ENCODE peak calls at places on chromosomes 11 and 22, in four cellular contexts. K, T, L and Z are unnamed samples.
A peak's percentile ranks its signal among the peaks of the same experiment; 100 is the strongest.

GRCh38 chr11:85712953-85713352 is 27.0 kb upstream of the CCDC89 start:
- DNase-seq in K (no peak), T (peak; percentile 52), L (no peak), Z (peak; percentile 35)

GRCh38 chr11:72278911-72279310 is 34.9 kb upstream of the PHOX2A start:
- DNase-seq in K (peak; percentile 73), T (peak; percentile 71), L (no peak), Z (peak; percentile 69)

GRCh38 chr11:103681855-103682254 is 354.6 kb upstream of the DDI1 start:
- DNase-seq in K (no peak), T (no peak), L (no peak), Z (no peak)

GRCh38 chr22:17795661-17796548 is 21.6 kb upstream of the BID start:
- DNase-seq in K (no peak), T (no peak), L (no peak), Z (no peak)

GRCh38 chr11:32796425-32796824 is 2.0 kb upstream of the CCDC73 start:
- DNase-seq in K (no peak), T (no peak), L (no peak), Z (no peak)

GRCh38 chr22:38461057-38461413 is 6.0 kb upstream of the KCNJ4 start:
- DNase-seq in K (no peak), T (no peak), L (peak; percentile 30), Z (no peak)

GRCh38 chr11:11989774-11990744 is 18.4 kb downstream of the DKK3 start:
- DNase-seq in K (no peak), T (peak; percentile 38), L (no peak), Z (no peak)

GRCh38 chr11:123091541-123091940 is 29.6 kb upstream of the HSPA8 start:
- DNase-seq in K (no peak), T (no peak), L (no peak), Z (no peak)

GRCh38 chr11:86183694-86184093 is 60.9 kb upstream of the EED start:
- DNase-seq in K (peak; percentile 76), T (peak; percentile 47), L (no peak), Z (no peak)

GRCh38 chr11:117827521-117828511 is 3.3 kb upstream of the FXYD2 start:
- DNase-seq in K (no peak), T (no peak), L (peak; percentile 93), Z (no peak)

GRCh38 chr22:35198738-35199137 is 58.6 kb upstream of the HMGXB4 start:
- DNase-seq in K (no peak), T (no peak), L (no peak), Z (no peak)
- H3K9ac ChIP-seq in K (no peak overlapping the region), T (no peak overlapping the region), L (no peak overlapping the region), Z (no peak overlapping the region)

GRCh38 chr11:73324116-73324515 is 16.0 kb downstream of the ARHGEF17 start:
- DNase-seq in K (no peak), T (no peak), L (no peak), Z (no peak)

GRCh38 chr11:73324665-73325035 is 16.6 kb downstream of the ARHGEF17 start:
- DNase-seq in K (no peak), T (no peak), L (no peak), Z (no peak)

GRCh38 chr11:73322111-73322985 is 14.3 kb downstream of the ARHGEF17 start:
- DNase-seq in K (peak; percentile 69), T (peak; percentile 64), L (no peak), Z (no peak)

GRCh38 chr11:73322986-73323306 is 14.9 kb downstream of the ARHGEF17 start:
- DNase-seq in K (no peak), T (no peak), L (no peak), Z (no peak)

DNA sequence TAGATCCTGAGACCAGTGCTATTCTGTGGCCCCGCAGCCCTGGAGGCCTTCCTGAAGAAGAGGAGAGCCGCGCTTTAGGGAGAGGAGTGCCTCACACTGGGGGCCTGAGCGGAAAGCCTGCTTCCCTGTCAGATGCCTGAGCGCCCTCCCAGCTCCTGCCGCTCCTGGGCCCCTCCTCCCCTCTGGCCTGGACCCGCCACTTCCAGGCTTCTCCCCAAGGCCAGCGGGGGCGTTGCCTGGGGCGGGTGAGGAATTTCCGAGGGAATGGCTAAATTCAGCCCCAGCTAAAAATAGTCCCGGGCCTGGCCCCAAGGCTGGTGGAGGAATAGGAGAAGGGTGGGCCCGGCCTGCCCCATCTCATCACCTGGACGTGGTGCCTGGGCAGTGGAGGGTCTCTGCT is 15.4 kb downstream of the ARHGEF17 start:
- DNase-seq in K (peak; percentile 77), T (peak; percentile 84), L (peak; percentile 96), Z (peak; percentile 70)
- H3K4me1 ChIP-seq in K (peaks cover 74% of the 10 kb centered on the region), T (peaks cover 80% of the 10 kb centered on the region), L (peaks cover 86% of the 10 kb centered on the region), Z (peaks cover 73% of the 10 kb centered on the region)

GRCh38 chr11:134275188-134275533 is 1.0 kb upstream of the GLB1L3 start:
- DNase-seq in K (no peak), T (no peak), L (no peak), Z (no peak)

GRCh38 chr11:134275534-134276395 is at the start of gene GLB1L3:
- DNase-seq in K (no peak), T (peak; percentile 21), L (no peak), Z (no peak)

GRCh38 chr11:134278356-134278755 is 2.2 kb downstream of the GLB1L3 start:
- DNase-seq in K (no peak), T (no peak), L (no peak), Z (no peak)

GRCh38 chr11:134276396-134277175 is 407 bp downstream of the GLB1L3 start:
- DNase-seq in K (no peak), T (no peak), L (no peak), Z (no peak)

DNA sequence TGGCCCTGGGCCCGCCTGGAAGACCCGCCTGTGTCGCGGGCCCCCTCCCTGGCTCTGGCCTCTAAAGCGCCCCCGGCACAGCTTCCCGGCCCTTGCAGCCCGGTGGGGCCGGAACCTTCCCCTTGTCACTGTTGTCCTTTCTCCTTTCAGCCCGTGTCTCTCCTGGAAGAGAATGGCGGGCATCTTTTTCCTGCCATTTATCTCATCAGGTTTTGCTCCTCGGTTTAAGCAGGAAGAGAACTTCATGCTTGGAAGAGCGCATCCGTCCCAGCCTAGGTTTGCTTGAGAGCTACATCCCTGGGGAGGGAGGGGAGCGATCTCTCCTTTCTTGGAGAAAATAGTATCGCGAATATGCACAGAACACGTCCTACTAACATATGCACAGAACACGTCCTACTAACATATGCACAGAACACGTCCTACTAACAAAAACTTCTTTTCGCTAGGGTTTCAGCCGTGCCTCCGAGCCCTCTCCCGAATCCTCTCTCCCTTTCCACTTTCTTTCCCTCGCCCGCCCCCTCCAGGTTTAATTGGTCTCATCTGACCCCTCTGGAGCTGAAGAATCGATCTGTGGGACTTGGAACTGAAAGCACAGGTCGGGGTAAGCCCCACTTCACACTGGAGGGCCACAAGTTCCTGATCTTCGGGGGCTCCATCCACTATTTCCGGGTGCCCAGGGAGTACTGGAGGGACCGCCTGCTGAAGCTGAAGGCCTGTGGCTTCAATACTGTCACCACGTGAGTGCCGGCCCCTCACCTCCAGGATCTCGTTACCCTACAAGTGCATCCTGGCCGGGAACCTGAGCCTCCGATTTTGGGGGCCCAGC is 1.2 kb downstream of the GLB1L3 start:
- DNase-seq in K (no peak), T (no peak), L (no peak), Z (no peak)
- H3K9ac ChIP-seq in K (no peak overlapping the region), T (no peak overlapping the region), L (no peak overlapping the region), Z (no peak overlapping the region)

GRCh38 chr11:119919656-119920055 is 190.7 kb upstream of the NECTIN1 start:
- DNase-seq in K (no peak), T (no peak), L (no peak), Z (no peak)

GRCh38 chr11:119918356-119918755 is 189.4 kb upstream of the NECTIN1 start:
- DNase-seq in K (no peak), T (no peak), L (no peak), Z (no peak)

GRCh38 chr11:119921571-119921970 is 192.6 kb upstream of the NECTIN1 start:
- DNase-seq in K (no peak), T (no peak), L (no peak), Z (no peak)

GRCh38 chr11:119916568-119916967 is 187.6 kb upstream of the NECTIN1 start:
- DNase-seq in K (no peak), T (no peak), L (no peak), Z (no peak)

GRCh38 chr11:119920666-119921065 is 191.7 kb upstream of the NECTIN1 start:
- DNase-seq in K (no peak), T (no peak), L (no peak), Z (no peak)
- H3K4me1 ChIP-seq in K (no peaks in the 10 kb centered on the region), T (no peaks in the 10 kb centered on the region), L (no peaks in the 10 kb centered on the region), Z (no peaks in the 10 kb centered on the region)

DNA sequence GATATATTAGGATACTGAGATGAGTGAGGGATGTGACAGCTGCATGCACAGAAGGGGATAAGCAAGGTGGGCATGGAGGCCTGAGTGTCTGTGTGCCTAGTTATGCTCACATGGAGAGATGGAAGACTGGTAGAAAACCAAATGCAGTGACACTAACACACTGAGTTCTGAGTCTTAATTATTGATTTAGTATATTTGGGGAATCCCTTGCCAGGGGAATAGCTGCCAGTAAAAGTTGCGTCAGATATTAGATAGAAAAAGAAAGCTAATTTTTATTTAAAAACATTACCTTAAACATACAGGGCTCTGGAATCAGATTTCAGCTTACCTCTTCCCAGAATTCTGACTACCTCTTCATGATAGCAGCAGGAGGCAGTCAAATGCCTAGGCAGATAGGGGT is 620.5 kb downstream of the METTL15 start:
- DNase-seq in K (no peak), T (no peak), L (no peak), Z (no peak)
- H3K9ac ChIP-seq in K (no peak overlapping the region), T (no peak overlapping the region), L (no peak overlapping the region), Z (no peak overlapping the region)

DNA sequence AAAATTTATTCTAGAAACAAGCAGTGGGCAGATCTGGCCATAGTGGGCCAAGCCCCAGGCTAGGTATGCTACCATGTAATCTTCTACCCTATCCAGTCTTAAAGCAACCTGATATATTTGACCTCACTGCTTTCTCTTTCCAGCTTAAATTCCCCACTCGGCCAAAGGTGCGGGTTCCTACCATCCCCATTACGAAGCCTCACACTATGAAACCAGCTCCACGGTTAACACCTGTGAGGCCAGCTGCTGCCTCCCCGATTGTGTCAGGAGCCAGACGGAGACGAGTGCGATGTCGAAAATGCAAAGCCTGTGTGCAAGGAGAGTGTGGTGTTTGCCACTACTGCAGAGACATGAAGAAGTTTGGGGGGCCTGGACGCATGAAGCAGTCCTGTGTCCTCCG is 21.2 kb upstream of the GRK2 start:
- DNase-seq in K (no peak), T (no peak), L (no peak), Z (no peak)
- H3K4me1 ChIP-seq in K (peaks cover 8% of the 10 kb centered on the region), T (peaks cover 10% of the 10 kb centered on the region), L (peaks cover 30% of the 10 kb centered on the region), Z (peaks cover 11% of the 10 kb centered on the region)

GRCh38 chr11:131748146-131749050 is 378.0 kb downstream of the NTM start:
- DNase-seq in K (peak; percentile 79), T (peak; percentile 68), L (peak; percentile 77), Z (peak; percentile 58)

GRCh38 chr11:131750692-131751091 is 380.3 kb downstream of the NTM start:
- DNase-seq in K (no peak), T (no peak), L (no peak), Z (no peak)

GRCh38 chr11:131749100-131749499 is 378.7 kb downstream of the NTM start:
- DNase-seq in K (peak; percentile 96), T (peak; percentile 98), L (no peak), Z (peak; percentile 99)

GRCh38 chr11:131746201-131746600 is 375.8 kb downstream of the NTM start:
- DNase-seq in K (no peak), T (no peak), L (no peak), Z (no peak)

GRCh38 chr11:131750152-131750551 is 379.7 kb downstream of the NTM start:
- DNase-seq in K (no peak), T (no peak), L (no peak), Z (no peak)
- H3K9ac ChIP-seq in K (no peak overlapping the region), T (no peak overlapping the region), L (no peak overlapping the region), Z (peak overlapping the region; percentile 48)